ENCODE peak calls at places on chromosome 22, in four cellular contexts. T is mammary epithelial cell, R is HCT116, A is GM23248. E is an unnamed sample.

GRCh38 chr22:39627865-39628562 is 57.5 kb downstream of the CACNA1I start:
- DNase-seq in T (no peak), R (no peak), A (no peak), E (no peak)

GRCh38 chr22:43440103-43440387 is 28.2 kb downstream of the MPPED1 start:
- DNase-seq in T (no peak), R (no peak), A (no peak), E (no peak)

GRCh38 chr22:30246962-30247376 is 410 bp upstream of the LIF start:
- DNase-seq in T (no peak), A (no peak), R (no peak), E (no peak)

GRCh38 chr22:50084570-50084969 is 656 bp downstream of the MLC1 start:
- DNase-seq in T (no peak), A (no peak), R (no peak), E (no peak)

GRCh38 chr22:39592104-39593060 is 21.8 kb downstream of the CACNA1I start:
- DNase-seq in T (peak), R (peak), A (peak), E (peak)

GRCh38 chr22:36329217-36330078 is 58.3 kb downstream of the MYH9 start:
- DNase-seq in R (peak), A (peak), T (peak), E (peak)

GRCh38 chr22:42116848-42117424 is 13.7 kb downstream of the CYP2D6 start:
- DNase-seq in A (no peak), R (no peak), T (no peak), E (no peak)

GRCh38 chr22:43012390-43012789 is 2.6 kb downstream of the PACSIN2 start:
- DNase-seq in R (no peak), A (no peak), T (no peak), E (no peak)

GRCh38 chr22:35918466-35918865 is 110.2 kb downstream of the RBFOX2 start:
- DNase-seq in T (no peak), A (peak), R (no peak), E (no peak)

GRCh38 chr22:47921906-47922305 is 1159.5 kb downstream of the TBC1D22A start:
- DNase-seq in A (no peak), R (no peak), T (no peak), E (no peak)

GRCh38 chr22:35538801-35539321 is 1.8 kb upstream of the RASD2 start:
- DNase-seq in R (peak), T (peak), A (peak), E (no peak)

GRCh38 chr22:22203048-22203971 is 41.3 kb upstream of the VPREB1 start:
- DNase-seq in T (no peak), R (no peak), A (no peak), E (no peak)

GRCh38 chr22:35609261-35609660 is 7.9 kb downstream of the MB start:
- DNase-seq in R (no peak), T (no peak), A (no peak), E (no peak)

GRCh38 chr22:49536571-49537131 is 291.0 kb downstream of the BRD1 start:
- DNase-seq in R (no peak), A (no peak), T (no peak), E (no peak)

GRCh38 chr22:32446321-32446720 is 17.9 kb downstream of the BPIFC start:
- DNase-seq in R (no peak), A (peak), T (peak), E (no peak)

GRCh38 chr22:49295465-49295743 is 532.3 kb downstream of the BRD1 start:
- DNase-seq in A (no peak), T (no peak), R (no peak), E (no peak)

GRCh38 chr22:39176673-39177455 is 24.4 kb upstream of the CBX7 start:
- DNase-seq in R (no peak), T (no peak), A (peak), E (no peak)

GRCh38 chr22:44246615-44247326 is 66.0 kb downstream of the SHISAL1 start:
- DNase-seq in R (no peak), A (no peak), T (no peak), E (no peak)

GRCh38 chr22:30304495-30305244 is 15.4 kb upstream of the CASTOR1 start:
- DNase-seq in R (no peak), A (peak), T (peak), E (no peak)

GRCh38 chr22:40463017-40463631 is 92.7 kb downstream of the SGSM3 start:
- DNase-seq in A (no peak), T (no peak), R (no peak), E (no peak)

GRCh38 chr22:44357296-44357961 is 44.7 kb upstream of the SHISAL1 start:
- DNase-seq in T (no peak), R (no peak), A (no peak), E (peak)

GRCh38 chr22:42862045-42862734 is 5.1 kb upstream of the ARFGAP3 start:
- DNase-seq in T (peak), R (no peak), A (no peak), E (no peak)

GRCh38 chr22:39689421-39689820 is 118.9 kb downstream of the CACNA1I start:
- DNase-seq in R (no peak), T (no peak), A (no peak), E (no peak)

GRCh38 chr22:44031111-44031963 is 7.2 kb downstream of the PARVB start:
- DNase-seq in T (no peak), R (no peak), A (no peak), E (no peak)

GRCh38 chr22:22467112-22467511 is 41.4 kb downstream of the ZNF280B start:
- DNase-seq in T (no peak), R (no peak), A (no peak), E (no peak)

GRCh38 chr22:43399338-43399979 is 12.4 kb upstream of the MPPED1 start:
- DNase-seq in R (no peak), A (no peak), T (no peak), E (no peak)

GRCh38 chr22:43945632-43946390 is 9.4 kb upstream of the SAMM50 start:
- DNase-seq in R (peak), T (peak), A (peak), E (no peak)

GRCh38 chr22:21727159-21727558 is 8.4 kb downstream of the YPEL1 start:
- DNase-seq in R (no peak), T (no peak), A (no peak), E (no peak)

GRCh38 chr22:30521368-30522156 is 16.1 kb upstream of the SEC14L4 start:
- DNase-seq in A (no peak), T (no peak), R (no peak), E (no peak)

GRCh38 chr22:42080287-42080686 is 787 bp downstream of the SMDT1 start:
- DNase-seq in R (no peak), A (peak), T (peak), E (no peak)

GRCh38 chr22:25602924-25603323 is 38.4 kb downstream of the GRK3 start:
- DNase-seq in R (peak), T (no peak), A (no peak), E (no peak)

GRCh38 chr22:33921576-33922181 is 1.4 kb upstream of the LARGE1 start:
- DNase-seq in T (peak), A (peak), R (no peak), E (no peak)

GRCh38 chr22:42635531-42635930 is 4.9 kb downstream of the ATP5MGL start:
- DNase-seq in A (peak), T (peak), R (peak), E (peak)

GRCh38 chr22:17873116-17873515 is 98.8 kb upstream of the BID start:
- DNase-seq in T (no peak), R (no peak), A (no peak), E (no peak)
- H3K27ac ChIP-seq in T (no peak), R (no peak), A (no peak), E (no peak)

GRCh38 chr22:45554040-45554406 is 51.3 kb downstream of the FBLN1 start:
- DNase-seq in A (no peak), R (no peak), T (no peak), E (no peak)
- H3K27ac ChIP-seq in A (no peak), R (peak), T (no peak), E (peak)

GRCh38 chr22:46844606-46845210 is 82.3 kb downstream of the TBC1D22A start:
- DNase-seq in A (no peak), T (no peak), R (no peak), E (no peak)
- H3K27ac ChIP-seq in A (no peak), T (peak), R (no peak), E (no peak)

DNA sequence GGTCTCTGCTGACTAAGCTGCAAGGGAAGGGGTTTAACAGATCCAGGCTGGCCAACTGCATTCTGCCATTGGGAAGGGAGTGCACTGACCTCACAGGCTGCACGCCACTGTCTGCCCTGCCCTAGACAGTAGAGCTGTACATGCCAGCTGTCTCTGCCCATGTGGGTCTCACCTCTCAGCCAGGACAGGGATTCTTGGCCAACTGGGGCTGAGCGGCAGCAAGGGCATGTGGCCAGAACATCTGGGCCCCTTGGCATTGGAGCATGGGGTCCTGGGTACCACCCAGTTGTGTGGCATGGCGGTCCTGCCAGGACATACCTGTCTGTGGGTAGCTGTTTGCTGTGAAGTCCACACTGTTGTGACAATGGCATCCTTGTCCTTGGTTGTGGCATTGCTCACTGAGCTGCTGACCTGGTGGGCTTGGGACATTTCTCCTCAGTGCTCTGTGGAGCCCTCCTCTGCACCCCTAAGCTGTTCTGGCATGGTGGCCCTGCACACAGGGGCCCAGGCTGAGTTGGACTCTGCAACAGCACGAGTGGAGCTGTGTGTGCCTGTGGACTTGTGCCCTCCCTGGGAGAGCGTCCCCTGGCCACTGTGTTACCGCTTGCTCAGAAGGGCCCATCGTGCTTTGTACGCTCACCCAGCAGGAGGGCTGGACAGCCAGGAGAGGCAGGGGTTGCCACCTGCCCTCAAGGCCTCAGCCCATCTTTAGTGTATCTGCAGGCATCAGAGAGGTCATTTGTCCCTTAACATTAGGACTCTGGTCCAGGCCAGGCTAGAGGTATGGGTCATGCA is 46.7 kb downstream of the MED15 start:
- DNase-seq in A (no peak), R (no peak), T (no peak), E (no peak)
- H3K27ac ChIP-seq in A (peak), R (no peak), T (no peak), E (no peak)

GRCh38 chr22:37896181-37896592 is 9.9 kb upstream of the MICALL1 start:
- DNase-seq in A (no peak), R (no peak), T (peak), E (no peak)
- H3K27ac ChIP-seq in A (no peak), R (peak), T (peak), E (peak)

DNA sequence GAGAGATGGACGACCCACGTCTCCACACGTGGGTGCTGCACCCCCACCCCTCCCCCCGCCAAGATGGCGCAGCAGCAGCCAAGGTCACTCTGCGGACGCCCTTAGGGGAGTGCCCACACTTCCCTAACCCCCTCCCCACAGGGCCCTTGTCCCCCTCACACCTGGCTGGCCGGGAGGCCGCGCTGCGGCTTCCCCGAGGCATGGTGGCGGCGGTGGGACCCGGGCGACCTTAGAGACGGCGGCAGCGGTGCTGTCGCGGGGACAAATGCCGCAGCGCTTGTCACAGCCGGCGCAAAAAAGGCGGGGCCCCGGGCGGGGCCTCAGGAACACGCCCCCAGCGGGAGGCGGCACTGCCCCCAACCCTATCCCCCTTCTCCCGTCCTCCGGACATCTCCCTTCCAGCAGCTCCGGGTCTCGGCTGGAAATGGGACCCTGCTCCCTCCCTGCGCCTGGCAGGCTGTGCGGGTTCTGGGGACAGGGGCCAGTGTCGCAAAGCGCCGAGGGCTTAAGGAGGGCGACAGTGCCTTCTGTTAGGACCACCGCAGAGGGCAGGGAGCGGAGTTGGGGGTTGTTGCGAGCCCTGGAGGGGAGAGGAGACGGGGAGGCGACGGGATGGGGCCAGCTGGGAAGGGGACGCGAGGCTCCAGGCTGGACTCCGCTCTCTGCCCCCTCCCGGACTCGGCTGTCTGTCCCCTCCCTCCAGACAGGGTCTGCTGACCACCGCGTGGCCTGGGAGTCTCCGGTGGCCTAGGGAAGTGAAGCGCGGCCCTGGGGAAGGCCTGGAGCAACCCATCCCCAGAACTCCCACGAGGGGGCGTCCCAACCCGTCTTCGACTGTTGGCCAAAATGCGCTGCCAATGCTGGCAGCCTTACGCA is at the start of gene CHCHD10:
- DNase-seq in R (peak), A (peak), T (no peak), E (no peak)
- H3K27ac ChIP-seq in R (peak), A (no peak), T (no peak), E (peak)

GRCh38 chr22:20033045-20033706 is 12.3 kb downstream of the TANGO2 start:
- DNase-seq in R (no peak), A (no peak), T (no peak), E (peak)

GRCh38 chr22:20034143-20034542 is 13.2 kb downstream of the TANGO2 start:
- DNase-seq in A (peak), T (no peak), R (no peak), E (no peak)

GRCh38 chr22:20031732-20032406 is 11.0 kb downstream of the TANGO2 start:
- DNase-seq in A (no peak), T (peak), R (no peak), E (peak)

GRCh38 chr22:20029550-20030225 is 8.8 kb downstream of the TANGO2 start:
- DNase-seq in R (no peak), T (no peak), A (no peak), E (no peak)

DNA sequence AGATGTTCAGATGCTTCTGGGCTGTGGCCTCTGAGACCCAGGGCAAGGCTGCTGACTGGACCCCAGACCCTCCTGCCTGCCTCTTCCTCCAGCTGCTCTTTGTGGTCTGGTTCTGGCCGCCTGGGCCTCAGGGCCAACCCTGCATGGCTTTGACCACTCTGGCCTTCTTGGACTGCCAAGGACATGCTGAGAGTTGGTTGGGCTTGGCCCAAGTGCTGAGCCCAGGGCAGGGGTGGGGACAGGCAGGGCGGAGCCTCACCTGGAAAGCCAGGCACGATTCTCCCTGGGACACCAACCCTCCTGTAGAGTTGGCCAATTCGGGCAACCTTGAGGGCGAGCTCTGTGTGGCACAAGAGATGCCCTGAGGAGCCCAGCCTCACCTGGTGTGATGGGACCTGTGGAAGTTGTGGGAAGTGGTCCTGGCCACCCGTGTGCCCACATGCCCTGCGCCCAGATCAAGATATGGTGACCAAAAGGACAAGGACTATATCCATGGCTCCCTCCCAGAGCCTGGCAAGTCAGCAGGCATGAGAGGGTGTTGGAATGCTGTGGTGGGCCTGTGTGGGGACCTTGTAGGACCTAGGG is 11.6 kb downstream of the TANGO2 start:
- DNase-seq in R (no peak), A (no peak), T (no peak), E (peak)
- H3K27ac ChIP-seq in R (no peak), A (no peak), T (no peak), E (no peak)

GRCh38 chr22:17318817-17319216 is 50.4 kb upstream of the CECR2 start:
- DNase-seq in R (no peak), T (no peak), A (no peak), E (no peak)
- H3K27ac ChIP-seq in R (no peak), T (no peak), A (no peak), E (no peak)

E was measured in RWPE2.